ENCODE peak calls at places on chromosomes 11 and 22, in nine cellular contexts. Z is endodermal cell; C is dorsolateral prefrontal cortex; E is CD8-positive, alpha-beta T cell; I is right lobe of liver; Y is SK-N-SH; S is brain microvascular endothelial cell; A is right atrium auricular region; F is ascending aorta. L is an unnamed sample.

GRCh38 chr11:83249445-83249844 is 36.7 kb downstream of the CCDC90B start:
- DNase-seq in Z (no peak), C (no peak), E (no peak), I (no peak), Y (no peak), S (no peak), A (no peak), F (no peak), L (no peak)

GRCh38 chr11:36363361-36364272 is 67.5 kb downstream of the PRR5L start:
- DNase-seq in Z (peak; percentile 67), C (no peak), E (no peak), I (no peak), Y (no peak), S (no peak), A (no peak), F (no peak), L (no peak)

GRCh38 chr11:4713241-4713640 is 8.7 kb downstream of the MMP26 start:
- DNase-seq in Z (no peak), C (no peak), E (no peak), I (no peak), Y (no peak), S (peak; percentile 11), A (no peak), F (no peak), L (no peak)

GRCh38 chr22:30294066-30294465 is 4.8 kb upstream of the CASTOR1 start:
- DNase-seq in Z (no peak), C (no peak), E (no peak), I (no peak), Y (no peak), S (no peak), A (no peak), F (no peak), L (no peak)

GRCh38 chr11:36034572-36035331 is 90.9 kb downstream of the LDLRAD3 start:
- DNase-seq in Z (no peak), C (no peak), E (no peak), I (no peak), Y (peak; percentile 35), S (peak; percentile 64), A (no peak), F (no peak), L (peak; percentile 70)

GRCh38 chr11:123577081-123577598 is 77.3 kb downstream of the SCN3B start:
- DNase-seq in Z (peak; percentile 94), C (peak; percentile 84), E (peak; percentile 24), I (peak; percentile 79), Y (peak; percentile 91), S (peak; percentile 44), A (peak; percentile 67), F (no peak), L (peak; percentile 57)

GRCh38 chr11:111523343-111523742 is 8.8 kb downstream of the HOATZ start:
- DNase-seq in Z (no peak), C (no peak), E (no peak), I (no peak), Y (no peak), S (no peak), A (no peak), F (no peak), L (no peak)

GRCh38 chr11:117929568-117930207 is 486 bp upstream of the TMPRSS13 start:
- DNase-seq in Z (no peak), C (peak; percentile 22), E (no peak), I (no peak), Y (no peak), S (no peak), A (no peak), F (no peak), L (no peak)

GRCh38 chr11:134261626-134262488 is 8.5 kb downstream of the ACAD8 start:
- DNase-seq in Z (peak; percentile 83), C (no peak), E (no peak), I (no peak), Y (peak; percentile 66), S (no peak), A (no peak), F (no peak), L (no peak)

GRCh38 chr11:121467965-121468364 is 15.2 kb upstream of the SORL1-AS1 start:
- DNase-seq in Z (no peak), C (no peak), E (peak; percentile 54), I (no peak), Y (no peak), S (no peak), A (no peak), F (no peak), L (no peak)

GRCh38 chr11:94193288-94193687 is 64.6 kb downstream of the PANX1 start:
- DNase-seq in Z (no peak), C (no peak), E (no peak), I (no peak), Y (no peak), S (peak; percentile 45), A (no peak), F (no peak), L (no peak)

GRCh38 chr11:6943131-6943530 is 16.9 kb downstream of the ZNF215 start:
- DNase-seq in Z (no peak), C (no peak), E (no peak), I (no peak), Y (no peak), S (no peak), A (no peak), F (no peak), L (no peak)

GRCh38 chr11:18769802-18770456 is 21.7 kb downstream of the PTPN5 start:
- DNase-seq in Z (peak; percentile 75), C (no peak), E (no peak), I (no peak), Y (no peak), S (no peak), A (no peak), F (no peak), L (no peak)

GRCh38 chr11:23574149-23574548 is 713.9 kb upstream of the CCDC179 start:
- DNase-seq in Z (no peak), C (no peak), E (no peak), I (no peak), Y (no peak), S (no peak), A (no peak), F (no peak), L (no peak)

GRCh38 chr11:32109138-32109537 is 18.3 kb downstream of the RCN1 start:
- DNase-seq in Z (no peak), C (no peak), E (no peak), I (no peak), Y (no peak), S (peak; percentile 61), A (no peak), F (no peak), L (peak; percentile 83)

GRCh38 chr11:36436589-36436988 is 73.5 kb downstream of the TRAF6 start:
- DNase-seq in Z (no peak), C (no peak), E (no peak), I (no peak), Y (no peak), S (no peak), A (no peak), F (no peak), L (no peak)

GRCh38 chr11:26905368-26905767 is 88.5 kb upstream of the FIBIN start:
- DNase-seq in Z (no peak), C (no peak), E (no peak), I (no peak), Y (peak; percentile 2), S (peak; percentile 34), A (no peak), F (no peak), L (no peak)

GRCh38 chr11:32072872-32073661 is 17.8 kb upstream of the RCN1 start:
- DNase-seq in Z (no peak), C (no peak), E (no peak), I (no peak), Y (peak; percentile 16), S (no peak), A (no peak), F (no peak), L (no peak)

GRCh38 chr22:39524089-39524752 is 3.9 kb downstream of the ATF4 start:
- DNase-seq in Z (no peak), C (no peak), E (no peak), I (peak; percentile 51), Y (no peak), S (no peak), A (no peak), F (no peak), L (no peak)
- H3K4me3 ChIP-seq in Z (no peak overlapping the region), C (peak overlapping the region; percentile 100), E (no peak overlapping the region), I (no peak overlapping the region), Y (no peak overlapping the region), S (peak overlapping the region; percentile 15), A (no peak overlapping the region), F (peak overlapping the region; percentile 100), L (no peak overlapping the region)

GRCh38 chr11:17164361-17165246 is 43.2 kb downstream of the PIK3C2A start:
- DNase-seq in Z (no peak), C (no peak), E (no peak), I (no peak), Y (no peak), S (no peak), A (no peak), F (no peak), L (no peak)

GRCh38 chr11:17162376-17162775 is 45.4 kb downstream of the PIK3C2A start:
- DNase-seq in Z (no peak), C (no peak), E (no peak), I (no peak), Y (no peak), S (no peak), A (no peak), F (no peak), L (no peak)

GRCh38 chr11:17163296-17163695 is 44.5 kb downstream of the PIK3C2A start:
- DNase-seq in Z (no peak), C (no peak), E (no peak), I (no peak), Y (no peak), S (no peak), A (no peak), F (no peak), L (no peak)

GRCh38 chr11:17163742-17164141 is 44.0 kb downstream of the PIK3C2A start:
- DNase-seq in Z (no peak), C (no peak), E (no peak), I (no peak), Y (no peak), S (no peak), A (no peak), F (no peak), L (no peak)

GRCh38 chr11:17165247-17165890 is 42.4 kb downstream of the PIK3C2A start:
- DNase-seq in Z (no peak), C (no peak), E (no peak), I (no peak), Y (no peak), S (no peak), A (no peak), F (no peak), L (no peak)
- H3K27ac ChIP-seq in Z (no peak overlapping the region), C (peak overlapping the region; percentile 10), E (no peak overlapping the region), I (peak overlapping the region; percentile 21), Y (no peak overlapping the region), S (no peak overlapping the region), A (no peak overlapping the region), F (no peak overlapping the region), L (no peak overlapping the region)

DNA sequence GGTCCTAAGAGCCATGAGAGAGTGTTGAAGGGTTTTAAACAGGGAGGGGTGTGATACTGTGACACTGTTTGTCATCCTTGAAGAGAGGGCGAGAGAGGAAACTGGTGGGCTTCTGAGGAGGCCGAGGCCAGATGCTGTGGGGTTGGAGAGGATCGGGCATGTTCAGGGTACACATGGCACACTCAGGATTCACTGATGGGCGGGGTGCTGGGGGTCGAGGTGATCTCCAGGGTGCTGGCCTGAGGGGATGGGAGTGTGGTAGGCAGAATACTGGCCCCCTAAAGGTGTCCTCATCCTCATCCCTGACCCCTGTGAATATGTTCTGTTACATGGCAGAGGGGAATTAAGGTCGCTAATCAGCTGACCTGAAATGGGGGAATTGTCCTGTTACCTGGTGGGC is 7.3 kb downstream of the TBC1D22A start:
- DNase-seq in Z (no peak), C (peak; percentile 26), E (no peak), I (no peak), Y (no peak), S (no peak), A (no peak), F (no peak), L (no peak)
- H3K4me3 ChIP-seq in Z (no peak overlapping the region), C (no peak overlapping the region), E (no peak overlapping the region), I (no peak overlapping the region), Y (no peak overlapping the region), S (no peak overlapping the region), A (no peak overlapping the region), F (no peak overlapping the region), L (no peak overlapping the region)

GRCh38 chr11:69158301-69159152 is 2.8 kb downstream of the SMIM38 start:
- DNase-seq in Z (no peak), C (no peak), E (no peak), I (no peak), Y (no peak), S (no peak), A (no peak), F (no peak), L (no peak)
- H3K27ac ChIP-seq in Z (no peak overlapping the region), C (no peak overlapping the region), E (no peak overlapping the region), I (no peak overlapping the region), Y (no peak overlapping the region), S (no peak overlapping the region), A (no peak overlapping the region), F (no peak overlapping the region), L (no peak overlapping the region)